ENCODE peak calls at places on chromosomes 5 and 9, in four cellular contexts. U is posterior cingulate gyrus, H is uterus, J is AG09309. C is an unnamed sample.

GRCh38 chr5:172765766-172766286 is 5.2 kb downstream of the DUSP1 start:
- DNase-seq in U (no peak), J (no peak), H (no peak), C (no peak)

GRCh38 chr5:146744358-146744757 is 134.2 kb downstream of the PPP2R2B start:
- DNase-seq in H (no peak), J (no peak), U (no peak), C (peak)

GRCh38 chr5:37840036-37840909 is at the start of gene GDNF:
- DNase-seq in J (no peak), H (peak), U (peak), C (peak)

GRCh38 chr9:27564031-27564430 is 9.2 kb downstream of the C9orf72 start:
- DNase-seq in H (no peak), J (no peak), U (no peak), C (no peak)

GRCh38 chr5:81776258-81776657 is 25.4 kb upstream of the SSBP2 start:
- DNase-seq in J (no peak), U (no peak), H (no peak), C (no peak)

GRCh38 chr9:127575875-127576778 is 36.0 kb upstream of the STXBP1 start:
- DNase-seq in H (no peak), J (no peak), U (no peak), C (no peak)

GRCh38 chr5:138926257-138926656 is 51.1 kb upstream of the LRRTM2 start:
- DNase-seq in H (no peak), U (no peak), J (no peak), C (no peak)

GRCh38 chr9:133280387-133280786 is 5.4 kb upstream of the ABO start:
- DNase-seq in U (no peak), H (no peak), J (no peak), C (no peak)

GRCh38 chr5:116923344-116923743 is 348.7 kb upstream of the SEMA6A start:
- DNase-seq in J (no peak), U (no peak), H (no peak), C (no peak)

GRCh38 chr9:97293207-97293721 is 14.2 kb upstream of the CCDC180 start:
- DNase-seq in U (peak), J (no peak), H (no peak), C (no peak)

GRCh38 chr5:17178316-17178715 is 39.1 kb upstream of the BASP1 start:
- DNase-seq in U (no peak), H (no peak), J (no peak), C (no peak)

GRCh38 chr5:87074934-87075541 is 192.6 kb upstream of the RASA1 start:
- DNase-seq in U (no peak), H (no peak), J (no peak), C (no peak)

GRCh38 chr5:141753971-141754713 is 72.1 kb upstream of the ARAP3 start:
- DNase-seq in H (no peak), U (no peak), J (no peak), C (no peak)

GRCh38 chr5:179274321-179275315 is 70.6 kb downstream of the ADAMTS2 start:
- DNase-seq in J (no peak), H (peak), U (peak), C (no peak)

GRCh38 chr9:109940536-109940935 is 160.5 kb downstream of the PALM2AKAP2 start:
- DNase-seq in H (no peak), U (no peak), J (no peak), C (no peak)

GRCh38 chr5:96597441-96598020 is 64.6 kb upstream of the CAST start:
- DNase-seq in H (no peak), J (no peak), U (no peak), C (no peak)

GRCh38 chr5:172593721-172594120 is 47.3 kb upstream of the NEURL1B start:
- DNase-seq in H (no peak), U (no peak), J (no peak), C (no peak)

GRCh38 chr9:119802621-119803020 is 433.4 kb upstream of the BRINP1 start:
- DNase-seq in J (peak), H (peak), U (peak), C (peak)

GRCh38 chr9:75184471-75184870 is 96.2 kb downstream of the OSTF1 start:
- DNase-seq in H (no peak), U (no peak), J (no peak), C (no peak)

GRCh38 chr5:67166460-67166871 is 30.1 kb downstream of the CD180 start:
- DNase-seq in J (no peak), U (peak), H (no peak), C (no peak)

GRCh38 chr5:133859073-133859472 is 109.4 kb downstream of the C5orf15 start:
- DNase-seq in U (no peak), H (no peak), J (no peak), C (no peak)